ENCODE peak calls at places on chromosomes 11 and 22, in eight cellular contexts. O is A549; K is choroid plexus epithelial cell; R is IMR-90; P is mammary epithelial cell; V is adrenal gland; J is CD8-positive, alpha-beta T cell; F is cardiac fibroblast. B is an unnamed sample.

GRCh38 chr11:117097567-117098268 is 510 bp downstream of the SIK3 start:
- DNase-seq in V (peak), F (peak), J (peak), K (peak), O (no peak), P (no peak), R (no peak), B (no peak)

GRCh38 chr11:94938399-94939055 is 34.8 kb downstream of the CWC15 start:
- DNase-seq in F (peak), J (no peak), P (no peak), O (no peak), R (peak), K (peak), V (peak), B (no peak)

GRCh38 chr11:97567801-97568200 is 1178.0 kb downstream of the JRKL start:
- DNase-seq in J (no peak), R (no peak), O (no peak), P (no peak), F (peak), V (no peak), K (peak), B (no peak)

GRCh38 chr22:48941903-48942625 is 885.6 kb downstream of the BRD1 start:
- DNase-seq in O (no peak), F (no peak), V (peak), K (no peak), R (no peak), P (no peak), J (no peak), B (no peak)

GRCh38 chr11:120146413-120147093 is 8.6 kb upstream of the TRIM29 start:
- DNase-seq in K (no peak), J (no peak), O (no peak), P (no peak), F (no peak), V (no peak), R (no peak), B (no peak)

GRCh38 chr11:12706531-12707499 is 32.6 kb downstream of the TEAD1 start:
- DNase-seq in P (no peak), V (peak), O (no peak), R (no peak), J (no peak), K (peak), F (peak), B (peak)

GRCh38 chr11:129595043-129595962 is 219.7 kb downstream of the BARX2 start:
- DNase-seq in F (no peak), O (no peak), P (no peak), V (no peak), R (no peak), J (no peak), K (no peak), B (no peak)

GRCh38 chr11:64233913-64234839 is at the start of gene VEGFB:
- DNase-seq in O (peak), V (peak), F (peak), P (peak), R (peak), K (no peak), J (peak), B (no peak)

GRCh38 chr11:108886608-108887007 is 221.7 kb downstream of the DDX10 start:
- DNase-seq in P (no peak), K (peak), J (no peak), F (peak), O (peak), R (peak), V (no peak), B (peak)

GRCh38 chr11:118705111-118705741 is 25.8 kb upstream of the TREH start:
- DNase-seq in P (no peak), J (peak), O (no peak), R (no peak), F (no peak), K (no peak), V (no peak), B (no peak)

GRCh38 chr11:66047541-66048365 is 1.2 kb downstream of the GAL3ST3 start:
- DNase-seq in R (no peak), O (no peak), P (no peak), V (no peak), J (no peak), F (no peak), K (peak), B (no peak)

GRCh38 chr11:107018274-107018901 is at the start of gene GUCY1A2:
- DNase-seq in R (no peak), P (no peak), O (peak), K (peak), F (peak), V (peak), J (no peak), B (no peak)

GRCh38 chr11:95985174-95985808 is 61.4 kb upstream of the MTMR2 start:
- DNase-seq in O (peak), J (no peak), V (no peak), F (peak), P (peak), K (peak), R (peak), B (peak)

GRCh38 chr22:28892175-28892731 is 8.9 kb downstream of the ZNRF3 start:
- DNase-seq in F (no peak), P (peak), V (no peak), R (no peak), J (no peak), O (no peak), K (no peak), B (peak)

GRCh38 chr11:15091620-15092019 is 18.2 kb downstream of the CALCB start:
- DNase-seq in F (no peak), K (no peak), R (no peak), J (no peak), V (no peak), P (no peak), O (no peak), B (no peak)

GRCh38 chr11:128948583-128948982 is 5.9 kb upstream of the TP53AIP1 start:
- DNase-seq in J (no peak), K (no peak), V (no peak), P (no peak), R (no peak), F (no peak), O (no peak), B (no peak)

GRCh38 chr11:77374108-77374507 is 72.6 kb upstream of the GDPD4 start:
- DNase-seq in V (no peak), O (no peak), R (peak), F (no peak), J (no peak), K (peak), P (peak), B (no peak)

GRCh38 chr22:20864186-20864908 is 5.5 kb downstream of the SNAP29 start:
- DNase-seq in J (no peak), F (no peak), V (no peak), R (no peak), K (no peak), P (no peak), O (no peak), B (no peak)

GRCh38 chr11:10405858-10406592 is 49.0 kb upstream of the AMPD3 start:
- DNase-seq in F (peak), P (peak), J (no peak), V (peak), K (peak), R (peak), O (peak), B (peak)

GRCh38 chr22:45330548-45330947 is 20.8 kb downstream of the FAM118A start:
- DNase-seq in V (no peak), P (no peak), F (no peak), K (no peak), R (no peak), O (no peak), J (no peak), B (no peak)

GRCh38 chr22:49062155-49063039 is 765.3 kb downstream of the BRD1 start:
- DNase-seq in O (no peak), J (no peak), V (no peak), F (no peak), K (no peak), P (no peak), R (no peak), B (no peak)

GRCh38 chr11:63763506-63764200 is 4.9 kb downstream of the ZFTA start:
- DNase-seq in J (no peak), R (no peak), V (peak), P (no peak), F (no peak), O (no peak), K (no peak), B (no peak)

GRCh38 chr22:45877651-45878050 is 99.3 kb downstream of the WNT7B start:
- DNase-seq in F (no peak), P (no peak), R (no peak), V (no peak), J (no peak), O (no peak), K (no peak), B (no peak)

GRCh38 chr11:12269104-12269441 is 108.3 kb upstream of the PARVA start:
- DNase-seq in K (peak), F (peak), J (no peak), R (peak), V (no peak), P (peak), O (no peak), B (peak)

GRCh38 chr22:48577691-48578090 is 1250.0 kb downstream of the BRD1 start:
- DNase-seq in J (no peak), V (no peak), F (no peak), P (no peak), R (no peak), K (no peak), O (no peak), B (no peak)

GRCh38 chr22:43446881-43447280 is 35.1 kb downstream of the MPPED1 start:
- DNase-seq in V (no peak), J (no peak), K (no peak), R (no peak), O (peak), P (no peak), F (no peak), B (peak)

GRCh38 chr11:32706985-32707736 is 87.3 kb downstream of the CCDC73 start:
- DNase-seq in K (peak), O (peak), P (peak), J (no peak), R (peak), F (peak), V (no peak), B (peak)

GRCh38 chr11:115958089-115959000 is 454.1 kb upstream of the CADM1 start:
- DNase-seq in K (no peak), O (no peak), V (no peak), P (no peak), J (no peak), F (no peak), R (no peak), B (no peak)

GRCh38 chr22:38167988-38168407 is 13.6 kb downstream of the PLA2G6 start:
- DNase-seq in O (no peak), P (peak), K (no peak), V (no peak), R (no peak), F (peak), J (no peak), B (peak)

GRCh38 chr11:2217211-2218081 is 45.8 kb upstream of the TH start:
- DNase-seq in P (no peak), F (no peak), J (no peak), V (no peak), K (no peak), O (no peak), R (no peak), B (no peak)

GRCh38 chr22:37626556-37627075 is 12.9 kb upstream of the SH3BP1 start:
- DNase-seq in V (no peak), F (no peak), O (no peak), J (no peak), P (no peak), R (no peak), K (no peak), B (no peak)

GRCh38 chr22:45515678-45516077 is 13.0 kb downstream of the FBLN1 start:
- DNase-seq in F (no peak), R (no peak), V (no peak), J (no peak), P (no peak), K (peak), O (no peak), B (no peak)

GRCh38 chr11:57432714-57433163 is 5.8 kb upstream of the SLC43A3 start:
- DNase-seq in F (peak), O (no peak), J (no peak), P (peak), V (no peak), R (peak), K (peak), B (peak)

GRCh38 chr11:78397398-78397797 is 20.2 kb downstream of the GAB2 start:
- DNase-seq in F (no peak), K (no peak), V (no peak), P (no peak), R (no peak), O (no peak), J (no peak), B (no peak)

GRCh38 chr22:30362632-30363281 is 6.0 kb downstream of the CCDC157 start:
- DNase-seq in P (no peak), V (no peak), O (no peak), J (no peak), K (peak), R (no peak), F (no peak), B (no peak)

GRCh38 chr11:19460718-19461405 is 220.1 kb upstream of the E2F8 start:
- DNase-seq in K (peak), F (peak), P (peak), V (peak), J (no peak), O (no peak), R (peak), B (no peak)

GRCh38 chr11:102763440-102763839 is 17.0 kb downstream of the MMP10 start:
- DNase-seq in P (peak), F (no peak), R (peak), K (no peak), J (no peak), V (no peak), O (no peak), B (peak)

GRCh38 chr11:16418698-16419097 is 62.4 kb upstream of the SOX6 start:
- DNase-seq in F (no peak), J (no peak), R (peak), O (no peak), V (no peak), P (peak), K (no peak), B (peak)

GRCh38 chr11:96465537-96465936 is 75.7 kb downstream of the JRKL start:
- DNase-seq in O (no peak), V (no peak), P (no peak), J (no peak), F (no peak), R (no peak), K (no peak), B (no peak)

GRCh38 chr11:125942276-125942611 is 3.6 kb upstream of the VSIG10L2 start:
- DNase-seq in P (no peak), R (no peak), J (no peak), K (no peak), F (no peak), O (no peak), V (no peak), B (no peak)
- TF ChIP-seq CTCF in P (no peak), R (no peak), J (peak), K (no peak), F (no peak), O (peak), V (no peak), B (no peak)

DNA sequence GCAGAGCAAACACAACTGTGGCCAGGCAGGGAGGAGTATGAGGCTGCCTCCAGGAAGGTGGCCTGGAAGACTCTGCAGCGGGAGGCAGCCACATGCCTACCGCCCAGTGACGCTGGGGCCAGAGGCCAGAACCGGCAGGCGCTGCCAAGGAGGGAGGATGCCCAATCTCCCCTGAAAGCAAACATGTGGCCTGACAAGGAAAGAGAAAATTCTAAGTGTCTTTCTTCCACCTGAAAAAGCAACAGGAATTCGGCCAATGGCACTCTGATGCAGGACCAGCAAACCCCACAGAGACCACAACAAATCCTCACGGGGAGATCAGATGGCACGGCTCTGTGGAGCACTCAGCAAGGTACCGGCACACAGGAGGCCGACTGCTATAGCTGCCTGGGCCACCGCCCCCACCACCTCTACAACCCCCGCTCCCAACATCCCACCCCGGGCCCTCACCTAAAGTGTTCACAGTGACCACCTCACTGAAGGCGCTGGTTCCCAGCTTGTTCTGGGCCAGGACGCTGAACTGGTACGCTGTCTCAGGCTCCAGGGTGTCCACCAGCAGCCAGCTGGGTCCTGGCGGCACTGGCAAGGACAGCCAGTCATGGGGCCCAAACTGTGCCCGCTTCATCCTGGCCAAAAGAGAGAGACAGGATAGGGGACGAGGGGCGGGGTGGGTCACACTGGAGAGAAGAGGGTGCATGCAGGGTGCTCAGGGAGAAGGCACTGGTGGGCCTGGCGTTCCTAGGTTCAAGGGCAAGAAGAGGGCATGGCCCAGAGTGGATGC is 30.1 kb downstream of the IGSF9B start:
- DNase-seq in P (no peak), J (no peak), F (no peak), R (no peak), O (no peak), V (no peak), K (no peak), B (no peak)
- TF ChIP-seq CTCF in P (no peak), J (no peak), F (no peak), R (no peak), O (no peak), V (no peak), K (no peak), B (no peak)

GRCh38 chr11:17548444-17548843 is 1.4 kb downstream of the OTOG start:
- DNase-seq in R (no peak), F (no peak), P (no peak), K (no peak), V (no peak), O (peak), J (no peak), B (no peak)
- TF ChIP-seq CTCF in R (no peak), F (no peak), P (peak), K (peak), V (no peak), O (no peak), J (no peak), B (no peak)

GRCh38 chr11:101166038-101166437 is 36.4 kb upstream of the PGR start:
- DNase-seq in V (no peak), P (no peak), O (no peak), R (no peak), J (no peak), F (no peak), K (no peak), B (no peak)
- TF ChIP-seq CTCF in V (no peak), P (no peak), O (no peak), R (no peak), J (no peak), F (no peak), K (no peak), B (no peak)

GRCh38 chr22:18023509-18024275 is 669 bp downstream of the MICAL3 start:
- DNase-seq in K (peak), J (no peak), O (peak), R (peak), V (peak), P (peak), F (peak), B (peak)
- TF ChIP-seq CTCF in K (no peak), J (no peak), O (no peak), R (no peak), V (no peak), P (no peak), F (no peak), B (peak)

GRCh38 chr22:24323695-24324094 is 53.1 kb downstream of the SPECC1L start:
- DNase-seq in O (no peak), V (no peak), F (no peak), R (no peak), P (no peak), J (no peak), K (no peak), B (no peak)

GRCh38 chr22:24326266-24326665 is 55.6 kb downstream of the SPECC1L start:
- DNase-seq in K (no peak), F (no peak), P (no peak), V (no peak), O (no peak), R (no peak), J (no peak), B (no peak)

GRCh38 chr22:24323233-24323632 is 52.6 kb downstream of the SPECC1L start:
- DNase-seq in O (no peak), V (no peak), K (no peak), F (no peak), P (no peak), J (no peak), R (no peak), B (no peak)

GRCh38 chr22:24324137-24324536 is 53.5 kb downstream of the SPECC1L start:
- DNase-seq in F (no peak), R (no peak), P (no peak), J (no peak), V (no peak), K (no peak), O (no peak), B (no peak)

GRCh38 chr22:24325105-24325757 is 54.6 kb downstream of the SPECC1L start:
- DNase-seq in F (peak), O (peak), K (peak), J (peak), V (no peak), R (peak), P (peak), B (peak)
- TF ChIP-seq CTCF in F (peak), O (peak), K (peak), J (peak), V (peak), R (peak), P (peak), B (peak)

GRCh38 chr11:60594998-60595637 is 79.9 kb downstream of the MS4A13 start:
- DNase-seq in J (no peak), F (no peak), V (peak), P (no peak), O (no peak), K (no peak), R (no peak), B (no peak)

GRCh38 chr11:60589611-60590010 is 74.4 kb downstream of the MS4A13 start:
- DNase-seq in P (no peak), R (no peak), V (no peak), F (no peak), O (no peak), J (no peak), K (peak), B (no peak)
- TF ChIP-seq CTCF in P (peak), R (peak), V (no peak), F (no peak), O (no peak), J (no peak), K (no peak), B (no peak)

GRCh38 chr11:60657880-60658279 is 41.5 kb upstream of the MS4A8 start:
- DNase-seq in F (no peak), O (peak), R (no peak), V (no peak), P (no peak), K (no peak), J (no peak), B (no peak)
- TF ChIP-seq CTCF in F (no peak), O (no peak), R (no peak), V (no peak), P (no peak), K (no peak), J (no peak), B (no peak)

GRCh38 chr11:112963368-112963955 is 2.2 kb downstream of the NCAM1 start:
- DNase-seq in F (no peak), J (no peak), V (no peak), K (no peak), R (no peak), O (no peak), P (no peak), B (no peak)

GRCh38 chr11:112958670-112959069 is 2.5 kb upstream of the NCAM1 start:
- DNase-seq in R (no peak), J (no peak), K (peak), O (peak), F (peak), V (no peak), P (peak), B (peak)

GRCh38 chr11:112962854-112963367 is 1.7 kb downstream of the NCAM1 start:
- DNase-seq in P (no peak), K (no peak), V (peak), F (peak), O (no peak), J (no peak), R (no peak), B (no peak)

GRCh38 chr11:112961751-112962747 is 829 bp downstream of the NCAM1 start:
- DNase-seq in P (no peak), O (no peak), K (no peak), F (no peak), V (peak), R (no peak), J (no peak), B (no peak)

GRCh38 chr11:112961146-112961668 is at the start of gene NCAM1:
- DNase-seq in O (peak), J (no peak), F (peak), R (peak), K (peak), P (peak), V (peak), B (peak)
- TF ChIP-seq CTCF in O (no peak), J (no peak), F (no peak), R (no peak), K (no peak), P (no peak), V (no peak), B (no peak)